ENCODE peak calls at places on chromosomes 6 and 20, in seven cellular contexts. P, U, T, Q, M, R and H are unnamed samples.

GRCh38 chr20:16434087-16434664 is 139.1 kb downstream of the KIF16B start:
- DNase-seq in U (peak; percentile 43), Q (peak; percentile 31), P (peak; percentile 48), T (peak; percentile 79), M (no peak), R (peak; percentile 60), H (no peak)

GRCh38 chr6:37525460-37526357 is 26.0 kb upstream of the CCDC167 start:
- DNase-seq in Q (no peak), T (no peak), M (no peak), P (no peak), R (peak; percentile 42), U (peak; percentile 30), H (no peak)

GRCh38 chr6:31896856-31897611 is 464 bp downstream of the EHMT2 start:
- DNase-seq in P (no peak), R (no peak), T (no peak), M (no peak), U (no peak), Q (no peak), H (no peak)

GRCh38 chr6:87754828-87755227 is 52.8 kb upstream of the AKIRIN2 start:
- DNase-seq in P (no peak), T (no peak), M (no peak), Q (no peak), R (no peak), U (no peak), H (no peak)

GRCh38 chr6:168272379-168273011 is 47.1 kb downstream of the DACT2 start:
- DNase-seq in U (no peak), Q (peak; percentile 13), R (no peak), M (no peak), P (no peak), T (peak; percentile 62), H (no peak)

GRCh38 chr6:39062014-39062740 is 13.6 kb downstream of the GLP1R start:
- DNase-seq in M (no peak), R (no peak), T (no peak), P (no peak), U (no peak), Q (no peak), H (no peak)

GRCh38 chr20:52747736-52748135 is 224.4 kb upstream of the TSHZ2 start:
- DNase-seq in P (no peak), T (peak; percentile 58), Q (peak; percentile 37), U (peak; percentile 54), R (no peak), M (no peak), H (no peak)

GRCh38 chr20:2507464-2507863 is 1.3 kb downstream of the ZNF343 start:
- DNase-seq in M (no peak), R (no peak), U (peak; percentile 8), T (no peak), P (no peak), Q (peak; percentile 7), H (no peak)

GRCh38 chr6:161272600-161273355 is 1.1 kb downstream of the AGPAT4 start:
- DNase-seq in Q (peak; percentile 59), T (peak; percentile 20), M (peak; percentile 63), U (peak; percentile 64), R (no peak), P (no peak), H (no peak)

GRCh38 chr6:33162471-33162870 is 29.8 kb downstream of the COL11A2 start:
- DNase-seq in M (no peak), Q (no peak), U (no peak), T (no peak), P (no peak), R (no peak), H (no peak)

DNA sequence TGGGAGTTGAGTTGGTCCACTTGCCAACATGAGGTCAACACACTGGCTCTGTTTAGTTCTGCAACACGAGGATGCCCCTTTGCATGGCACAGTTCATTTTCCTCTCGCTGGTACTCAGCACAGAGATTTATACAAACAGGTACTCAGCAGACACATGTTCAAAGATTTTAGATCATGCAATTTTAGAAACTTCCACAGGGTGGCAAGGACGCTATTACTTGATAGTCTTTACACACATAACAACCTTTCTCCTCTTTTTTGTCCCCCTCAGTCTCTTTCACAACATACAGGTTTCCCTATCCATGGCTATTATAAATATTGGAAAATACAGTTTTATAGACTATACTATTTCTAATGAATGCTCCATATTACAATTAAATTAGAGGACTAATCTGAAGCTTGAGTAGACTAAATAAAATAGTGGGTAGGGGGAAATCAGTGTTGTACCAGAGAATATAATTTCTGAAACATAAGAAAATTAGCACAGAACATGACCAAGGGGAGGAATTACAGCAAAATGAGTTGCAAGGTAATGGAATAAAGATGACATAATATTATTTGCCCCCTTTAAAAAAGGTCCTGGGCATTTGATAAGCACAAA is 331.8 kb upstream of the BTBD3 start:
- DNase-seq in P (no peak), M (peak; percentile 1), T (no peak), Q (peak; percentile 19), R (no peak), U (peak; percentile 9), H (no peak)
- TF ChIP-seq CTCF in P (no peak), M (peak; percentile 56), T (no peak), Q (peak; percentile 27), R (no peak), U (peak; percentile 18), H (peak; percentile 49)

DNA sequence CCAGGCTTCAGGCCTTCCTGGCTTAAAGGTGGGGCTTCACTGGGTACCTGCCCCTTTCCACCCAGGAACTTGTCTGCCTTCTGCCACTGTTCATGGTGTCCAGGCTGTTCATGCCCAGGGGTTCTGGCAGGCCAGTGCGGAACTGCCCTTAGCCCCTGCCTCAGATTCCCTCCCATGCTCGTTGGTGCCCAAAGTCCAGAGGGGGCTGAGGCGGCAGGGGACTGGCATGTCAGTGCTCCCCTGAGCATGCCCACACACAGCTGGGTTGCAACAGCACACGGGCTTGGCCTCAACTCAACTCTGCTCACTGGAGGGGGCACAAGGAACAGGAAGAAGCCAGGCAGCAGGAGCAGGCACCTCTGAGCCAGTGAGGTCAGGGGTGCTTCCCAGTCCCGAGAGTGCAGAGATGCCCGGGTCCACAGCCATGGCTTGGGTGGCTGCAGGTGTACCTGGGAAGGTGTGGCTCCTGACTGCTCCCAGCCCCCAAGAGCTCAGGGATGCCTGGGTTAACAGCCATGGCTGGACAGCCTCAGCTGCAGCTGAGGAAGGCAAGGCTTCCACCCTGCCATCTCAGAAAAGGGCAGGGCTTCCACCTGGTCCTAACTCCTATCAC is 845.9 kb downstream of the EYS start:
- DNase-seq in M (no peak), R (no peak), U (no peak), P (no peak), Q (no peak), T (no peak), H (no peak)
- TF ChIP-seq CTCF in M (no peak), R (no peak), U (no peak), P (no peak), Q (no peak), T (no peak), H (no peak)

DNA sequence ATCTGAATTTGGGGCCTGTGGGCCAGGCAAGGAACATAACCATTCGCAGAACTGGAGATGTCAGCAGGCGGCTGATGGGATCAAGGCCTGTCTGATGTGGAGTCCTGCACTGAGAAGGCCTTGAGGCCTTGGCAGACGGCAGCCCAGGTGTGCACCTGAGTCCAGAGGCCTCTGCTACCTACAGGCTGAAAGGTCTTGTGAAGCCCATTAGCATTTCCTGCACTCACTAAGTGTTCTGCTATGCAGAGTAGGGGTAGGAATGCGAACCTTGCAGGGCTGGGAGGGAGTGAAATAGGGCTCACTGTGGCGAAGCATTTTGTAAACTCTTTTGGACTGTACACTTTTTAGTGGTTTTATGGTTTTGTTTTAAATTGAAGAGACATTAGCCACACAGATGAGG is 48.3 kb upstream of the RNF24 start:
- DNase-seq in M (no peak), R (no peak), Q (peak; percentile 71), U (no peak), T (no peak), P (no peak), H (no peak)
- TF ChIP-seq CTCF in M (no peak), R (no peak), Q (no peak), U (no peak), T (no peak), P (no peak), H (no peak)

GRCh38 chr20:21704408-21705385 is 767 bp upstream of the PAX1 start:
- DNase-seq in R (no peak), M (no peak), T (no peak), Q (no peak), P (no peak), U (no peak), H (no peak)
- TF ChIP-seq CTCF in R (no peak), M (no peak), T (no peak), Q (no peak), P (no peak), U (no peak), H (no peak)

GRCh38 chr6:147297663-147298313 is 93.6 kb downstream of the STXBP5 start:
- DNase-seq in R (no peak), T (no peak), U (peak; percentile 43), M (no peak), P (no peak), Q (no peak), H (no peak)
- TF ChIP-seq CTCF in R (no peak), T (no peak), U (no peak), M (no peak), P (no peak), Q (no peak), H (no peak)

DNA sequence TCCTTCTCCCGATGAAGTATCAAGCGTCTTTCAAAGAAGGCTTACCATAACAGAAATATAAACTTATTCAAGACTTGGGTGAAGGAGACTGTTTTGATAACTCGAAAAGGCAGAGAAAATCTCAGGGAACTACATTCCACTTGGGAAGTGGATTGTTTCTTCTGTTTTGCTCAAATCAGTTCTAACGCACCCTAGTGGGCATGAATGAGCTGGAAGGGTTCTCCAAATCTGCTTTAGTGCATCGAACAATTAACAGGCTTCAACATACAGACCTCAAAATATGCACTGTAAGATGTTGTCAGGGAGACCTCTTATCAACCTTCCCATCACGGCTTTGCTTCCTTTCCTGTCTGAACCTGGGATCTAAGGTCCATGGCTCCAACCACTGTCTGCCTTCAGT is 392.5 kb downstream of the CD83 start:
- DNase-seq in Q (no peak), T (no peak), R (no peak), P (no peak), M (no peak), U (no peak), H (no peak)
- TF ChIP-seq CTCF in Q (no peak), T (peak; percentile 28), R (no peak), P (no peak), M (peak; percentile 40), U (peak; percentile 16), H (no peak)

GRCh38 chr6:155152211-155153076 is 111.4 kb upstream of the CLDN20 start:
- DNase-seq in U (no peak), T (peak; percentile 28), Q (peak; percentile 20), R (no peak), P (no peak), M (no peak), H (no peak)
- TF ChIP-seq CTCF in U (peak; percentile 20), T (peak; percentile 52), Q (peak; percentile 12), R (no peak), P (no peak), M (peak; percentile 45), H (no peak)

DNA sequence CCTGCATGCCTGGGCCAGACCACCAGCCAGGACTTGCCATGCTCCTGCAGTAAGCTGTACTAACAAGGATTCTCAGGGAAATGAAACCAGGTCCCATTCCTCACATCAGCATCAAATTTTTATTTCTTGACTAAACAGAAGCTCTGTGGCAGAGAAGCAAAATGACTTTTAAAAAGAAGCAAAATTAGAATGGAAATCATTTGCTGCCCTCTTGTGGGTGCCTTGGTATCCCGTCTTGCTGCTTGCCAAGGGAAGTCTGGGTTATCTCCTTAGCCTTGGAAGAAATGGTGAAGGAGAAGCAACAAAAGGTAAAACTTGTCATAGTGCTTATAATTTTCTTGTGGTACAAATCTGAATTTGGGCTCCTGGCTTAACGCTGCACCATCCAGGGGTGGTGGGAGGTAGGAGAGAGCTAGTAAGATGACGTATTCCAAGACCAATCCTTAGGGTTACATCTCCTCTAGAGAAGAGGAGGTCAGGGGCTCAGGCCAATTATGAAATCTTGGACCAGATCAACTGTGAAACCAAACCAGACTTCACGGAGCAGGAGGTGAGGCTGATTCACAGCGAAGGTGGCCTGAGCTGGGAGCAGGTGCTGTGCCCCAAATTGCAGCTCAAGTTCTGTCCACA is 107.5 kb downstream of the FAXC start:
- DNase-seq in T (peak; percentile 15), M (peak; percentile 39), U (peak; percentile 22), P (no peak), Q (peak; percentile 14), R (peak; percentile 11), H (no peak)
- TF ChIP-seq CTCF in T (peak; percentile 47), M (peak; percentile 74), U (peak; percentile 42), P (no peak), Q (peak; percentile 31), R (no peak), H (no peak)